ENCODE peak calls at places on chromosomes 3 and 15, in four cellular contexts. V is stimulated activated CD4-positive, alpha-beta T cell treated with anti-CD3 and anti-CD28 coated beads, Interleukin-15, amount 100 ng/mL, for 48 hours; D is HS-5; U is A172. J is an unnamed sample.

GRCh38 chr3:159113476-159113875 is 311.6 kb downstream of the MFSD1 start:
- DNase-seq in V (no peak), D (no peak), U (no peak), J (no peak)

GRCh38 chr15:37055481-37055880 is 44.9 kb downstream of the MEIS2 start:
- DNase-seq in V (no peak), D (no peak), U (no peak), J (no peak)

GRCh38 chr15:88048237-88048636 is 208.3 kb downstream of the NTRK3 start:
- DNase-seq in V (no peak), D (no peak), U (no peak), J (no peak)

GRCh38 chr3:125310623-125311076 is 64.5 kb downstream of the ZNF148 start:
- DNase-seq in V (peak), D (no peak), U (no peak), J (peak)

GRCh38 chr15:45393851-45394250 is 15.5 kb upstream of the GATM start:
- DNase-seq in V (no peak), D (no peak), U (no peak), J (no peak)

GRCh38 chr3:14876942-14877341 is 58.2 kb downstream of the FGD5 start:
- DNase-seq in V (no peak), D (no peak), U (peak), J (no peak)

GRCh38 chr15:72911658-72912057 is 128.1 kb upstream of the ADPGK start:
- DNase-seq in V (no peak), D (no peak), U (no peak), J (no peak)

GRCh38 chr3:131077904-131078303 is 51.2 kb downstream of the NEK11 start:
- DNase-seq in V (no peak), D (no peak), U (no peak), J (no peak)

GRCh38 chr15:45114076-45114750 is at the start of the genes DUOX2 and DUOXA2:
- DNase-seq in V (no peak), D (no peak), U (no peak), J (no peak)

GRCh38 chr15:52232327-52232726 is 41.1 kb upstream of the GNB5 start:
- DNase-seq in V (no peak), D (no peak), U (no peak), J (no peak)

GRCh38 chr15:50028323-50028722 is 90.7 kb downstream of the ATP8B4 start:
- DNase-seq in V (no peak), D (no peak), U (no peak), J (no peak)

GRCh38 chr3:52685285-52685704 is 418 bp downstream of the PBRM1 start:
- DNase-seq in V (peak), D (no peak), U (peak), J (peak)

GRCh38 chr15:98077186-98077585 is 116.7 kb downstream of the ARRDC4 start:
- DNase-seq in V (no peak), D (no peak), U (peak), J (no peak)

GRCh38 chr15:74140445-74140761 is 10.0 kb downstream of the ISLR2 start:
- DNase-seq in V (no peak), D (no peak), U (no peak), J (no peak)

GRCh38 chr3:133137042-133137393 is 98.8 kb downstream of the TMEM108 start:
- DNase-seq in V (no peak), D (no peak), U (no peak), J (no peak)

GRCh38 chr15:71103102-71103676 is 12.1 kb upstream of the THSD4 start:
- DNase-seq in V (no peak), D (no peak), U (no peak), J (no peak)

J was measured in activated B cell treated with CpG ODN at 0.5 μM for 24 hours.